ENCODE peak calls at places on chromosome 3, in six cellular contexts. I is naive thymus-derived CD4-positive, alpha-beta T cell; W is AG09309; D is right cardiac atrium; J is left lung; Z is LNCaP clone FGC. P is an unnamed sample.

GRCh38 chr3:29644261-29644660 is 363.4 kb downstream of the RBMS3 start:
- DNase-seq in I (no peak), W (peak), D (no peak), J (no peak), Z (no peak), P (no peak)

GRCh38 chr3:118817748-118818165 is 216.9 kb downstream of the IGSF11 start:
- DNase-seq in I (peak), W (peak), D (no peak), J (no peak), Z (peak), P (peak)

GRCh38 chr3:117928836-117929235 is 1105.8 kb downstream of the IGSF11 start:
- DNase-seq in I (no peak), W (no peak), D (no peak), J (no peak), Z (no peak), P (no peak)

GRCh38 chr3:175457301-175457700 is 598.2 kb downstream of the NAALADL2 start:
- DNase-seq in I (no peak), W (no peak), D (no peak), J (no peak), Z (no peak), P (no peak)

GRCh38 chr3:186070996-186071395 is 37.9 kb downstream of the ETV5 start:
- DNase-seq in I (no peak), W (no peak), D (no peak), J (no peak), Z (no peak), P (peak)

GRCh38 chr3:187858086-187858485 is 112.8 kb upstream of the BCL6 start:
- DNase-seq in I (no peak), W (peak), D (peak), J (no peak), Z (no peak), P (no peak)

GRCh38 chr3:18808423-18808822 is 339.9 kb upstream of the KCNH8 start:
- DNase-seq in I (no peak), W (no peak), D (no peak), J (no peak), Z (no peak), P (peak)

GRCh38 chr3:125220183-125220582 is 7.6 kb upstream of the SLC12A8 start:
- DNase-seq in I (no peak), W (no peak), D (no peak), J (no peak), Z (no peak), P (no peak)

GRCh38 chr3:45163481-45163880 is 17.3 kb upstream of the CDCP1 start:
- DNase-seq in I (no peak), W (no peak), D (no peak), J (no peak), Z (no peak), P (no peak)

GRCh38 chr3:187679638-187680396 is 9.6 kb upstream of the SST start:
- DNase-seq in I (peak), W (no peak), D (peak), J (no peak), Z (peak), P (peak)

GRCh38 chr3:19702416-19703078 is 231.5 kb downstream of the EFHB start:
- DNase-seq in I (peak), W (no peak), D (no peak), J (peak), Z (no peak), P (peak)

GRCh38 chr3:127174715-127175140 is 18.2 kb upstream of the PRR23E start:
- DNase-seq in I (no peak), W (no peak), D (no peak), J (no peak), Z (no peak), P (no peak)

GRCh38 chr3:11784962-11785361 is 61.7 kb downstream of the TAMM41 start:
- DNase-seq in I (peak), W (no peak), D (no peak), J (no peak), Z (no peak), P (peak)

GRCh38 chr3:196667056-196667844 is 27.8 kb downstream of the NRROS start:
- DNase-seq in I (no peak), W (no peak), D (no peak), J (no peak), Z (no peak), P (no peak)

GRCh38 chr3:73101916-73102315 is 40.5 kb downstream of the EBLN2 start:
- DNase-seq in I (no peak), W (no peak), D (no peak), J (no peak), Z (no peak), P (no peak)

GRCh38 chr3:299590-300301 is 103.2 kb downstream of the CHL1 start:
- DNase-seq in I (no peak), W (no peak), D (no peak), J (no peak), Z (no peak), P (no peak)

GRCh38 chr3:42122261-42123011 is 31.3 kb downstream of the TRAK1 start:
- DNase-seq in I (no peak), W (no peak), D (no peak), J (no peak), Z (no peak), P (no peak)

GRCh38 chr3:13015286-13016082 is 57.7 kb downstream of the IQSEC1 start:
- DNase-seq in I (peak), W (no peak), D (no peak), J (peak), Z (no peak), P (no peak)

GRCh38 chr3:164460851-164461250 is 617.4 kb downstream of the SI start:
- DNase-seq in I (no peak), W (no peak), D (no peak), J (no peak), Z (no peak), P (no peak)

GRCh38 chr3:136733317-136733833 is 18.8 kb downstream of the STAG1 start:
- DNase-seq in I (no peak), W (no peak), D (no peak), J (no peak), Z (no peak), P (no peak)

GRCh38 chr3:137692803-137693431 is 71.2 kb upstream of the SOX14 start:
- DNase-seq in I (no peak), W (no peak), D (no peak), J (no peak), Z (peak), P (no peak)

GRCh38 chr3:197541756-197542539 is 13.8 kb downstream of the BDH1 start:
- DNase-seq in I (no peak), W (no peak), D (peak), J (no peak), Z (peak), P (peak)

GRCh38 chr3:26558257-26558656 is 64.3 kb upstream of the LRRC3B start:
- DNase-seq in I (no peak), W (no peak), D (no peak), J (no peak), Z (no peak), P (no peak)

GRCh38 chr3:180403156-180403555 is 198.8 kb upstream of the TTC14 start:
- DNase-seq in I (no peak), W (no peak), D (no peak), J (no peak), Z (no peak), P (no peak)

GRCh38 chr3:114709102-114709501 is 415.3 kb downstream of the TIGIT start:
- DNase-seq in I (no peak), W (peak), D (no peak), J (no peak), Z (no peak), P (peak)

GRCh38 chr3:60877188-60877587 is 374.1 kb downstream of the FHIT start:
- DNase-seq in I (no peak), W (no peak), D (no peak), J (no peak), Z (no peak), P (no peak)

GRCh38 chr3:184282941-184283340 is 7.1 kb downstream of the ECE2 start:
- DNase-seq in I (no peak), W (no peak), D (no peak), J (no peak), Z (no peak), P (no peak)

GRCh38 chr3:197748597-197749314 is 927 bp upstream of the FYTTD1 start:
- DNase-seq in I (no peak), W (no peak), D (no peak), J (no peak), Z (no peak), P (peak)

GRCh38 chr3:164741869-164742268 is 336.4 kb downstream of the SI start:
- DNase-seq in I (no peak), W (no peak), D (no peak), J (peak), Z (no peak), P (no peak)

GRCh38 chr3:149581681-149582349 is 76.0 kb downstream of the WWTR1 start:
- DNase-seq in I (no peak), W (peak), D (peak), J (no peak), Z (no peak), P (peak)

GRCh38 chr3:33096103-33096868 is 660 bp downstream of the GLB1 start:
- DNase-seq in I (peak), W (no peak), D (peak), J (peak), Z (no peak), P (peak)

GRCh38 chr3:31980530-31981205 is 394 bp downstream of the OSBPL10 start:
- DNase-seq in I (peak), W (no peak), D (peak), J (peak), Z (peak), P (peak)

GRCh38 chr3:78957456-78957855 is 810.3 kb downstream of the ROBO1 start:
- DNase-seq in I (no peak), W (no peak), D (no peak), J (no peak), Z (no peak), P (no peak)

DNA sequence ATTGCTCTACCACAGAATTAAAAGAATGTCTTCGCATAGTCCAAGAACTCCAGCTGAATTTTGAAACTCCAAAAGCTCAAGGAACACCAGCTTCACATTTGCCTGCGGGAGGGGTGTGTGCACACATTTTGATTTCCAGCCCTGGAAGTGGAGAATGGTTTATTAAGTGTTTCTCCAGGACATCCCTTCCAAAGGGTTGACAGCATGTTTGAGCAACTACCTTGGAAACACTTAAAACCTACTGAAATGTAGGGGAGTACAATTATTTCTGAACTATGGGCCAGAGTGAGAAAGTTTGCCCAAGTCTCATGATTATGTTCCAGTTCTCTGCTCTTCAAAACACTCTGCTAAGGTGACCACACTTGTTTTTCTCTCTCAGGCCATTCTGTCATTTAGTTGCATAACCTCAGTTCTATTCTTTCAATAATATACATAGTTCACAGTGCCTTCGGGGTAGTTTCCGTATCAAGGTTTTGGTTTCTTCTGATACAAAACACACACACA is 7.9 kb downstream of the ACP3 start:
- DNase-seq in I (no peak), W (no peak), D (no peak), J (no peak), Z (no peak), P (peak)
- H3K4me3 ChIP-seq in I (no peak), W (no peak), D (no peak), J (no peak), Z (no peak), P (no peak)

DNA sequence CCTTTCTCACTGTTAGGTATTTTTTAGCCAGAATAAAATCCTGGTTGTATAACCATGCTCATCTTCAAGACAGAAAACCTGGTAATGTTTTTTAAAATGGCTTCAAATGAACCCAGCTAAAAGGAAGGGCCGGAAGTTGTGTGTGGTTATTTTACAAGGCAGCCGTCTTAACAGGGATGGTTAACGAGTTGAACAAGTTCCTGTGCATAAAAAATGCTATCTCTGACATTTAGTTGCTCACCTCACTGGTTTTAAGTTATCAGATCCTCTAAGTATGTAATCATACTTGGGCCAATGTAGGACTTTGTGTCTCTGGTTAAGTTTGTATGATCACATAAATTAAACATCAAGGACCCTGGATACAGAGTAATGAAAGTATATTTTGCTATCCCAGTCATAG is 2.1 kb downstream of the ATP11B start:
- DNase-seq in I (peak), W (no peak), D (no peak), J (no peak), Z (peak), P (peak)
- H3K4me3 ChIP-seq in I (peak), W (peak), D (peak), J (peak), Z (peak), P (peak)

DNA sequence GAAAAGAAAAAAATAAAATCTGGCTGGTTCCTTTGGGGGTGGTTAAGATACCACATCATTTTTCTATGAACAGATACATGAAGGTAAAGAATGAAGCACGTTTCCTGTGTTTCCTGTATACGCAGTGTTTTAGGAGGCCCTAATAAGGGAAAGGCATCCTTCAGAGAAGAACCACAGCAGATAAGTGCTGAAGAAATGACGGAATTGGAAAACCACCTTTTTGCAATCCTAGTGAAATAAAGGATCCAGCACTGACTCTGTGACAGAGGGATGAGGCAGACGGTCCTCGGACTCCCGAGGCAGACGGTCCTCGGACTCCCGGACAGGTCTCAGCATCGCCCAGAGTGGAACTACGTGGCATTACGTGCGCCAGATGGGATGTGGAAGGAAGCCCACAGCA is 22.3 kb upstream of the GRIP2 start:
- DNase-seq in I (no peak), W (no peak), D (no peak), J (no peak), Z (no peak), P (no peak)
- H3K4me3 ChIP-seq in I (no peak), W (no peak), D (no peak), J (no peak), Z (no peak), P (no peak)

GRCh38 chr3:172782235-172782634 is 31.7 kb downstream of the ECT2 start:
- DNase-seq in I (no peak), W (no peak), D (no peak), J (no peak), Z (no peak), P (no peak)

GRCh38 chr3:172787019-172787418 is 36.5 kb downstream of the ECT2 start:
- DNase-seq in I (no peak), W (no peak), D (no peak), J (no peak), Z (no peak), P (no peak)

DNA sequence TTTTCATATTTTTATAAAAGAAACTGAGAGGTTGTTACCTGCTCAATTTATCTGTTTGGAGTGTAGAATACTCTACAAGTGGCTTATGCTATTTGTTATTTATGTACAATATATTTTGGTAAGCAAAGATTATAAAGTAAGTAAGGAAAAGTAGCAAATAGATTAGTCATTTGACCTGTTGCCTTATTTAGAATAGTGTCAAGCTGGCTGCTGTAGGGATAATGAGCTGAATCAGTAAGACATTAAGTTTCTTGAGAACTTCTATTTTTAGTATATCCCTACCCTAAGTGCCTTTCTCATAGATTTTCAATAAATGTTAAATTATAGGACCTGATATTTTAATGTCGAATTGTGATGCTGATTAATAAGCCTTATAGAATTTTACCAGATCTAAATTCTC is 37.2 kb downstream of the ECT2 start:
- DNase-seq in I (no peak), W (no peak), D (no peak), J (no peak), Z (no peak), P (peak)
- H3K4me3 ChIP-seq in I (no peak), W (no peak), D (no peak), J (no peak), Z (no peak), P (no peak)

GRCh38 chr3:139112230-139112558 is 67.5 kb upstream of the PRR23C start:
- DNase-seq in I (no peak), W (no peak), D (no peak), J (no peak), Z (no peak), P (no peak)

GRCh38 chr3:139113766-139114165 is 69.1 kb upstream of the PRR23C start:
- DNase-seq in I (no peak), W (no peak), D (no peak), J (no peak), Z (no peak), P (no peak)

GRCh38 chr3:139110072-139110830 is 65.6 kb upstream of the PRR23C start:
- DNase-seq in I (no peak), W (no peak), D (no peak), J (no peak), Z (peak), P (no peak)

GRCh38 chr3:139111392-139112229 is 66.9 kb upstream of the PRR23C start:
- DNase-seq in I (peak), W (no peak), D (peak), J (no peak), Z (no peak), P (peak)

GRCh38 chr3:139113231-139113749 is 68.6 kb upstream of the PRR23C start:
- DNase-seq in I (no peak), W (no peak), D (no peak), J (no peak), Z (no peak), P (no peak)
- H3K4me3 ChIP-seq in I (no peak), W (no peak), D (no peak), J (no peak), Z (no peak), P (no peak)

P was measured in fibroblast of villous mesenchyme.